ENCODE peak calls at places on chromosomes 5 and 9, in six cellular contexts. R, D, P, F, M and A are unnamed samples.
A peak's percentile ranks its signal among the peaks of the same experiment; 100 is the strongest.

GRCh38 chr9:133930046-133931015 is 61.8 kb downstream of the VAV2 start:
- DNase-seq in R (no peak), D (no peak), P (no peak), F (no peak), M (no peak), A (no peak)

GRCh38 chr5:1930501-1930879 is 47.8 kb upstream of the IRX4 start:
- DNase-seq in R (no peak), D (no peak), P (no peak), F (peak; percentile 41), M (no peak), A (peak; percentile 18)

GRCh38 chr9:94018628-94019027 is 63.5 kb upstream of the BARX1 start:
- DNase-seq in R (no peak), D (no peak), P (no peak), F (no peak), M (no peak), A (no peak)

GRCh38 chr9:87381050-87381711 is 116.5 kb upstream of the DAPK1 start:
- DNase-seq in R (no peak), D (peak; percentile 15), P (no peak), F (no peak), M (no peak), A (no peak)

GRCh38 chr5:108560581-108560980 is 178.7 kb upstream of the FBXL17 start:
- DNase-seq in R (no peak), D (no peak), P (no peak), F (no peak), M (no peak), A (no peak)

GRCh38 chr9:4084440-4084818 is 215.4 kb downstream of the GLIS3 start:
- DNase-seq in R (no peak), D (no peak), P (peak; percentile 48), F (no peak), M (no peak), A (no peak)

GRCh38 chr9:101498323-101498722 is 35.3 kb upstream of the RNF20 start:
- DNase-seq in R (no peak), D (no peak), P (no peak), F (no peak), M (no peak), A (no peak)

GRCh38 chr5:42767491-42768105 is 11.0 kb downstream of the CCDC152 start:
- DNase-seq in R (no peak), D (peak; percentile 35), P (no peak), F (no peak), M (no peak), A (no peak)

GRCh38 chr5:17096975-17097695 is 120.3 kb upstream of the BASP1 start:
- DNase-seq in R (no peak), D (peak; percentile 70), P (no peak), F (peak; percentile 25), M (no peak), A (no peak)

GRCh38 chr5:68534131-68534940 is 318.8 kb downstream of the PIK3R1 start:
- DNase-seq in R (peak; percentile 70), D (no peak), P (peak; percentile 59), F (no peak), M (no peak), A (peak; percentile 13)

GRCh38 chr5:37174928-37175327 is 74.2 kb downstream of the CPLANE1 start:
- DNase-seq in R (no peak), D (no peak), P (no peak), F (peak; percentile 14), M (no peak), A (no peak)

GRCh38 chr5:135033026-135033861 is 784 bp downstream of the PITX1 start:
- DNase-seq in R (peak; percentile 43), D (peak; percentile 36), P (no peak), F (peak; percentile 60), M (no peak), A (peak; percentile 55)

GRCh38 chr5:124402144-124402581 is 344.3 kb downstream of the ZNF608 start:
- DNase-seq in R (peak; percentile 36), D (peak; percentile 90), P (no peak), F (no peak), M (no peak), A (peak; percentile 58)

GRCh38 chr9:35732185-35733108 is at the start of the genes CREB3 and TLN1:
- DNase-seq in R (peak; percentile 98), D (peak; percentile 96), P (peak; percentile 96), F (peak; percentile 95), M (peak; percentile 94), A (peak; percentile 94)
- TF ChIP-seq CTCF in R (no peak), D (peak; percentile 3), P (peak; percentile 41), F (no peak), M (no peak), A (no peak)

GRCh38 chr5:115978779-115979178 is 16.5 kb downstream of the LVRN start:
- DNase-seq in R (no peak), D (no peak), P (no peak), F (no peak), M (no peak), A (no peak)
- TF ChIP-seq CTCF in R (no peak), D (no peak), P (no peak), F (no peak), M (no peak), A (no peak)

GRCh38 chr5:180208435-180209081 is 453 bp downstream of the RASGEF1C start:
- DNase-seq in R (no peak), D (no peak), P (no peak), F (peak; percentile 51), M (no peak), A (peak; percentile 39)

GRCh38 chr5:180207593-180207992 is 1.4 kb downstream of the RASGEF1C start:
- DNase-seq in R (no peak), D (no peak), P (no peak), F (peak; percentile 55), M (no peak), A (no peak)

GRCh38 chr5:180208038-180208434 is 975 bp downstream of the RASGEF1C start:
- DNase-seq in R (no peak), D (no peak), P (no peak), F (no peak), M (no peak), A (no peak)

GRCh38 chr5:180210961-180211760 is 2.1 kb upstream of the RASGEF1C start:
- DNase-seq in R (no peak), D (no peak), P (no peak), F (no peak), M (no peak), A (no peak)

GRCh38 chr5:180209137-180209581 is at the start of gene RASGEF1C:
- DNase-seq in R (peak; percentile 71), D (peak; percentile 15), P (no peak), F (peak; percentile 71), M (peak; percentile 66), A (peak; percentile 86)
- TF ChIP-seq CTCF in R (no peak), D (peak; percentile 39), P (peak; percentile 39), F (peak; percentile 13), M (no peak), A (peak; percentile 40)

GRCh38 chr9:92438900-92439526 is 14.7 kb upstream of the OMD start:
- DNase-seq in R (no peak), D (peak; percentile 17), P (no peak), F (no peak), M (no peak), A (no peak)
- TF ChIP-seq CTCF in R (peak; percentile 32), D (no peak), P (peak; percentile 37), F (no peak), M (peak; percentile 13), A (no peak)

GRCh38 chr9:137836831-137837241 is 40.7 kb upstream of the CACNA1B start:
- DNase-seq in R (no peak), D (no peak), P (no peak), F (no peak), M (no peak), A (no peak)
- TF ChIP-seq CTCF in R (no peak), D (no peak), P (no peak), F (no peak), M (no peak), A (no peak)

GRCh38 chr5:73498057-73498992 is at the start of gene BTF3:
- DNase-seq in R (peak; percentile 95), D (peak; percentile 92), P (peak; percentile 99), F (peak; percentile 89), M (peak; percentile 91), A (peak; percentile 96)
- TF ChIP-seq CTCF in R (no peak), D (no peak), P (no peak), F (no peak), M (no peak), A (no peak)

GRCh38 chr5:150302301-150303069 is at the start of gene ARSI:
- DNase-seq in R (no peak), D (no peak), P (no peak), F (peak; percentile 88), M (no peak), A (peak; percentile 52)
- TF ChIP-seq CTCF in R (no peak), D (peak; percentile 37), P (no peak), F (no peak), M (no peak), A (peak; percentile 15)

GRCh38 chr9:98523231-98523901 is 185.4 kb downstream of the GABBR2 start:
- DNase-seq in R (no peak), D (peak; percentile 50), P (no peak), F (peak; percentile 40), M (no peak), A (peak; percentile 6)
- TF ChIP-seq CTCF in R (no peak), D (peak; percentile 59), P (no peak), F (no peak), M (no peak), A (no peak)

DNA sequence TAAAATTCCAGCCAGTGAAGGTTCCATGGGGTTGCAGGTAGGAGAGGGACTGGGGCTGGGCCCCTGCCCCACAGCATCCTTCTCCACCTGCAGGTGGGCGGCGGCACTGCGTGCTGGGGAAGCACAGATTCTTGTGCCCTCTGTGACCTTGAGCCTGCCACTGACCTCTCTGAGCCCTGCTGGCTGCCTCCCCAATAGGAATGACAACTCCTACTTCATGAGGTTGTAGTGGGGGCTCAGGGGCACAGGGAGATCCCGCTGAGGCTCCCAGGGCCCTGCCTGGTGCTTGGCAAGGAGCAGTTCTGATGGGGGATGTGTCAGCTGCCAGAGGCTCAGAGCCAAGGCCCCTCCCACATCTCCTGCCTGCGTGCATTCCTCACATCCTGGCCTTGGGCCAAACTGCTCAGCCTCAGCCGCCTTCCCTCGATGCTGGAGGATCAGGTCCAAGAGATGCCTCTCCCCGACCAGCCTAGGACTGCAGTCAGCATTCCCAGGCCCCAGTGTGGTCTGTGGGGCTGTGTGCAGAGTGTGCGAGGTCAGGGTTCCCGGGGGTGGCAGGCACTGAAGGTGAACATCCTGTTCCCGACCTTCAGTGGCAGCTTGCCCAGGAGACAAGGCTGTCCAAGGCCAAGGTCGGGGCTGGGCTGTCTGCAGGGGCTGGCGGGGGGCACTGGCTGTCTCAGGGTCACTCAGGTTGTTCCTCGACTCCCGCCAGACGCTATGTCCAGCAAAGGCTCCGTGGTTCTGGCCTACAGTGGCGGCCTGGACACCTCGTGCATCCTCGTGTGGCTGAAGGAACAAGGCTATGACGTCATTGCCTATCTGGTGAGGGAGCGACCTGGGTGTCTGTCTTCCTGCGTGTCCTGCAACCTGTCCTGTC is 7.0 kb downstream of the ASS1 start:
- DNase-seq in R (peak; percentile 89), D (peak; percentile 85), P (peak; percentile 36), F (peak; percentile 80), M (no peak), A (peak; percentile 89)
- TF ChIP-seq CTCF in R (peak; percentile 29), D (peak; percentile 83), P (no peak), F (peak; percentile 66), M (no peak), A (peak; percentile 55)